ENCODE peak calls at places on chromosomes 7 and 10, in four cellular contexts. K, H, E and N are unnamed samples.

GRCh38 chr10:93245772-93246171 is 172.1 kb downstream of the CYP26A1 start:
- DNase-seq in K (no peak), H (no peak), E (no peak), N (no peak)

GRCh38 chr7:29457565-29457971 is 106.1 kb upstream of the PRR15 start:
- DNase-seq in K (peak; percentile 56), H (no peak), E (no peak), N (peak; percentile 45)

GRCh38 chr10:45491061-45491460 is 117.0 kb downstream of the ALOX5 start:
- DNase-seq in K (no peak), H (no peak), E (no peak), N (no peak)

GRCh38 chr10:96850825-96851224 is 18.7 kb downstream of the LCOR start:
- DNase-seq in K (peak; percentile 87), H (no peak), E (peak; percentile 13), N (no peak)

GRCh38 chr10:91162050-91162494 is 58.4 kb upstream of the PCGF5 start:
- DNase-seq in K (peak; percentile 56), H (no peak), E (no peak), N (no peak)

GRCh38 chr7:23787272-23787671 is 77.3 kb downstream of the STK31 start:
- DNase-seq in K (no peak), H (no peak), E (no peak), N (no peak)

GRCh38 chr7:17412883-17413282 is 114.4 kb downstream of the AHR start:
- DNase-seq in K (no peak), H (no peak), E (no peak), N (no peak)

GRCh38 chr7:86823769-86824168 is 180.1 kb downstream of the GRM3 start:
- DNase-seq in K (no peak), H (no peak), E (no peak), N (no peak)

GRCh38 chr10:127974911-127975310 is 68.0 kb downstream of the PTPRE start:
- DNase-seq in K (no peak), H (no peak), E (no peak), N (no peak)

GRCh38 chr10:25226775-25227682 is 52.2 kb downstream of the GPR158 start:
- DNase-seq in K (peak; percentile 58), H (peak; percentile 27), E (no peak), N (peak; percentile 61)